ENCODE peak calls at places on chromosome 3, in five cellular contexts. H, L, O, W and U are unnamed samples.

GRCh38 chr3:141275973-141276372 is 44.3 kb downstream of the PXYLP1 start:
- DNase-seq in H (peak; percentile 74), L (no peak), O (no peak), W (no peak), U (peak; percentile 95)

GRCh38 chr3:149007567-149008257 is 16.4 kb downstream of the GYG1 start:
- DNase-seq in H (no peak), L (no peak), O (no peak), W (no peak), U (no peak)

GRCh38 chr3:48344867-48345507 is 11.5 kb upstream of the SPINK8 start:
- DNase-seq in H (no peak), L (no peak), O (no peak), W (no peak), U (no peak)

GRCh38 chr3:48268381-48268935 is 27.6 kb downstream of the ZNF589 start:
- DNase-seq in H (no peak), L (no peak), O (no peak), W (no peak), U (no peak)

GRCh38 chr3:127115691-127116351 is 77.1 kb upstream of the PRR23E start:
- DNase-seq in H (no peak), L (no peak), O (no peak), W (no peak), U (no peak)

GRCh38 chr3:193132923-193133463 is 108.0 kb upstream of the PLAAT1 start:
- DNase-seq in H (peak; percentile 21), L (no peak), O (peak; percentile 45), W (no peak), U (peak; percentile 32)

GRCh38 chr3:122714269-122714668 is 33.6 kb downstream of the PARP14 start:
- DNase-seq in H (no peak), L (no peak), O (no peak), W (no peak), U (peak; percentile 40)

GRCh38 chr3:71395927-71396695 is 187.4 kb downstream of the FOXP1 start:
- DNase-seq in H (peak; percentile 76), L (no peak), O (peak; percentile 75), W (no peak), U (peak; percentile 54)

GRCh38 chr3:175270199-175270837 is 411.2 kb downstream of the NAALADL2 start:
- DNase-seq in H (peak; percentile 98), L (no peak), O (no peak), W (no peak), U (peak; percentile 49)

GRCh38 chr3:122786067-122786466 is 7.6 kb downstream of the HSPBAP1 start:
- DNase-seq in H (peak; percentile 76), L (no peak), O (peak; percentile 33), W (no peak), U (peak; percentile 79)

GRCh38 chr3:15660055-15660940 is 58.8 kb downstream of the BTD start:
- DNase-seq in H (no peak), L (no peak), O (no peak), W (no peak), U (no peak)

GRCh38 chr3:15538345-15538744 is 16.8 kb upstream of the COLQ start:
- DNase-seq in H (no peak), L (no peak), O (no peak), W (no peak), U (peak; percentile 20)

GRCh38 chr3:48408823-48409281 is 21.0 kb downstream of the PLXNB1 start:
- DNase-seq in H (no peak), L (peak; percentile 8), O (no peak), W (peak; percentile 26), U (no peak)

GRCh38 chr3:120497318-120497717 is 46.5 kb upstream of the FSTL1 start:
- DNase-seq in H (peak; percentile 97), L (no peak), O (peak; percentile 96), W (no peak), U (peak; percentile 93)

GRCh38 chr3:182108351-182108750 is 396.6 kb downstream of the SOX2 start:
- DNase-seq in H (no peak), L (no peak), O (no peak), W (no peak), U (no peak)

GRCh38 chr3:160213181-160213580 is 12.0 kb upstream of the C3orf80 start:
- DNase-seq in H (no peak), L (no peak), O (no peak), W (no peak), U (no peak)

GRCh38 chr3:20173844-20174410 is 12.1 kb downstream of the SGO1 start:
- DNase-seq in H (no peak), L (no peak), O (no peak), W (no peak), U (no peak)

GRCh38 chr3:114095808-114096207 is 39.3 kb downstream of the QTRT2 start:
- DNase-seq in H (no peak), L (no peak), O (no peak), W (no peak), U (no peak)

GRCh38 chr3:30602946-30603345 is 3.5 kb upstream of the TGFBR2 start:
- DNase-seq in H (no peak), L (no peak), O (no peak), W (peak; percentile 36), U (no peak)

GRCh38 chr3:64163755-64164148 is 61.5 kb downstream of the PRICKLE2 start:
- DNase-seq in H (peak; percentile 98), L (no peak), O (peak; percentile 87), W (peak; percentile 32), U (peak; percentile 89)

GRCh38 chr3:170233532-170233931 is 11.3 kb downstream of the PRKCI start:
- DNase-seq in H (peak; percentile 87), L (no peak), O (peak; percentile 51), W (no peak), U (peak; percentile 63)